ENCODE peak calls at places on chromosome 16, in five cellular contexts. Z is GM20000, G is natural killer cell, N is AG09309, J is tibial nerve. H is an unnamed sample.

GRCh38 chr16:87558682-87559081 is 43.6 kb upstream of the JPH3 start:
- DNase-seq in Z (no peak), J (no peak), G (no peak), N (no peak), H (no peak)

GRCh38 chr16:27718767-27719445 is 169.0 kb downstream of the KATNIP start:
- DNase-seq in Z (no peak), N (no peak), G (no peak), J (peak), H (no peak)

GRCh38 chr16:51937771-51938170 is 609.2 kb downstream of the TOX3 start:
- DNase-seq in N (no peak), G (no peak), J (no peak), Z (no peak), H (no peak)

GRCh38 chr16:17983114-17983513 is 353.4 kb downstream of the NPIPA8 start:
- DNase-seq in J (no peak), Z (no peak), G (no peak), N (no peak), H (no peak)

GRCh38 chr16:67805718-67806427 is 487 bp downstream of the RANBP10 start:
- DNase-seq in N (no peak), G (no peak), Z (no peak), J (no peak), H (no peak)

GRCh38 chr16:3730161-3731125 is 13.1 kb upstream of the TRAP1 start:
- DNase-seq in Z (no peak), G (no peak), J (no peak), N (no peak), H (no peak)

GRCh38 chr16:80725566-80726162 is 78.7 kb downstream of the CDYL2 start:
- DNase-seq in G (no peak), Z (no peak), J (no peak), N (no peak), H (no peak)

GRCh38 chr16:68992521-68992920 is 112.9 kb upstream of the HAS3 start:
- DNase-seq in G (no peak), J (no peak), Z (no peak), N (peak), H (no peak)

GRCh38 chr16:67238806-67239470 is 8.3 kb downstream of the FHOD1 start:
- DNase-seq in J (no peak), Z (no peak), N (no peak), G (no peak), H (no peak)

GRCh38 chr16:65249768-65250167 is 127.9 kb upstream of the CDH11 start:
- DNase-seq in Z (no peak), J (peak), G (no peak), N (no peak), H (no peak)

GRCh38 chr16:4728676-4729075 is 5.4 kb downstream of the ANKS3 start:
- DNase-seq in N (no peak), G (no peak), J (no peak), Z (no peak), H (no peak)

GRCh38 chr16:4611337-4612023 is 3.2 kb downstream of the UBALD1 start:
- DNase-seq in N (no peak), G (no peak), J (no peak), Z (no peak), H (no peak)

GRCh38 chr16:68786685-68787418 is 49.8 kb downstream of the CDH1 start:
- DNase-seq in G (no peak), J (no peak), Z (no peak), N (peak), H (no peak)

GRCh38 chr16:21072976-21073375 is 77.7 kb downstream of the DNAH3 start:
- DNase-seq in G (no peak), Z (no peak), N (no peak), J (no peak), H (no peak)

GRCh38 chr16:79715088-79715487 is 114.6 kb upstream of the MAF start:
- DNase-seq in Z (no peak), J (no peak), N (no peak), G (no peak), H (no peak)

GRCh38 chr16:89049484-89050118 is 44.1 kb upstream of the ACSF3 start:
- DNase-seq in G (no peak), J (no peak), Z (no peak), N (no peak), H (no peak)

GRCh38 chr16:58628845-58629680 is 563 bp downstream of the CNOT1 start:
- DNase-seq in N (no peak), G (peak), Z (no peak), J (peak), H (no peak)

GRCh38 chr16:20763461-20764232 is at the start of gene ACSM3:
- DNase-seq in G (peak), N (peak), Z (peak), J (no peak), H (peak)

GRCh38 chr16:30747331-30747730 is 894 bp upstream of the PHKG2 start:
- DNase-seq in N (peak), Z (no peak), G (no peak), J (no peak), H (no peak)

GRCh38 chr16:89730610-89731234 is 9.4 kb downstream of the ZNF276 start:
- DNase-seq in N (no peak), J (no peak), Z (no peak), G (no peak), H (no peak)

GRCh38 chr16:49441366-49441780 is 67.8 kb downstream of the C16orf78 start:
- DNase-seq in N (no peak), G (peak), J (no peak), Z (peak), H (no peak)

GRCh38 chr16:14649816-14650215 is 17.1 kb downstream of the BFAR start:
- DNase-seq in G (no peak), Z (no peak), N (no peak), J (no peak), H (no peak)

GRCh38 chr16:28930652-28931051 is 1.1 kb upstream of the CD19 start:
- DNase-seq in G (no peak), N (no peak), J (no peak), Z (no peak), H (no peak)

GRCh38 chr16:5059386-5060072 is 6.2 kb downstream of the C16orf89 start:
- DNase-seq in Z (no peak), N (no peak), G (no peak), J (no peak), H (no peak)

DNA sequence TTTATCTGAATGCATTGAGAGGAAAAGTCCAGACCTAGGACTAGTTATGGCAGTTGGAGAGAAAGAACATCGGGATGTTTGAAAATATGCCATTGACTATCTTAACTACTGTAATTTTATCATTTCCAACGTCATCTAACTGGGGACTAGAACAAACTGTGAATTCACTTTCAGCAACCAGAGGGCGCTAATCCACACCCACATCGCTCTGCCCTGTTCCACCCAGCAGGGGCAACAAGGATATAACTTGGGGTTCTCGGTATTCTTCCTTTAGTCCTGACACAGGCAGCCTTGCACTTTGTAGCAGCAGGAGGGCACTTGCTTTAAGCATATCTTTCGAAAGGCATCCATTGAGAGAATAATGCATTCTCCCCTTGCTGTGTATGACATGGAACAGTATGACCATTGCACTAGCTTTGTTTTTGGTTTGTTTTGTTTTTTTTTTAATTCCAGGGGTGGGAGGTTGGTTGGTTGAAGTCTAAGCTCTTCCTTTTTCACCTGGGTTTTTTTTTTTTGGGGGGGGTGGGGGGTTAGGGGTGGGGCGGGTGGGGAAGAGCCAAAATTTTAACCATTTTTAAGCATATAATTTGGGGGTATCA is 31.5 kb downstream of the SIAH1 start:
- DNase-seq in J (no peak), N (peak), G (peak), Z (peak), H (peak)
- TF ChIP-seq CTCF in J (peak), N (peak), G (peak), Z (peak), H (peak)

GRCh38 chr16:84340305-84341040 is 27.9 kb upstream of the ATP2C2 start:
- DNase-seq in Z (no peak), J (no peak), G (no peak), N (no peak), H (no peak)
- TF ChIP-seq CTCF in Z (no peak), J (no peak), G (no peak), N (no peak), H (no peak)

GRCh38 chr16:7919782-7920181 is 587.1 kb downstream of the RBFOX1 start:
- DNase-seq in J (no peak), Z (no peak), N (no peak), G (no peak), H (no peak)

GRCh38 chr16:7921360-7921759 is 588.7 kb downstream of the RBFOX1 start:
- DNase-seq in N (no peak), J (no peak), Z (no peak), G (no peak), H (no peak)
- TF ChIP-seq CTCF in N (no peak), J (no peak), Z (no peak), G (no peak), H (no peak)

GRCh38 chr16:25143898-25144297 is 32.4 kb downstream of the LCMT1 start:
- DNase-seq in G (no peak), Z (no peak), N (no peak), J (no peak), H (no peak)
- TF ChIP-seq CTCF in G (no peak), Z (no peak), N (peak), J (no peak), H (no peak)

GRCh38 chr16:10919003-10919351 is 23.3 kb downstream of the DEXI start:
- DNase-seq in G (no peak), Z (no peak), J (no peak), N (no peak), H (no peak)
- TF ChIP-seq CTCF in G (no peak), Z (no peak), J (no peak), N (no peak), H (no peak)

GRCh38 chr16:50884066-50884860 is 142.4 kb downstream of the CYLD start:
- DNase-seq in J (no peak), N (no peak), Z (peak), G (peak), H (no peak)
- TF ChIP-seq CTCF in J (no peak), N (no peak), Z (peak), G (peak), H (peak)

DNA sequence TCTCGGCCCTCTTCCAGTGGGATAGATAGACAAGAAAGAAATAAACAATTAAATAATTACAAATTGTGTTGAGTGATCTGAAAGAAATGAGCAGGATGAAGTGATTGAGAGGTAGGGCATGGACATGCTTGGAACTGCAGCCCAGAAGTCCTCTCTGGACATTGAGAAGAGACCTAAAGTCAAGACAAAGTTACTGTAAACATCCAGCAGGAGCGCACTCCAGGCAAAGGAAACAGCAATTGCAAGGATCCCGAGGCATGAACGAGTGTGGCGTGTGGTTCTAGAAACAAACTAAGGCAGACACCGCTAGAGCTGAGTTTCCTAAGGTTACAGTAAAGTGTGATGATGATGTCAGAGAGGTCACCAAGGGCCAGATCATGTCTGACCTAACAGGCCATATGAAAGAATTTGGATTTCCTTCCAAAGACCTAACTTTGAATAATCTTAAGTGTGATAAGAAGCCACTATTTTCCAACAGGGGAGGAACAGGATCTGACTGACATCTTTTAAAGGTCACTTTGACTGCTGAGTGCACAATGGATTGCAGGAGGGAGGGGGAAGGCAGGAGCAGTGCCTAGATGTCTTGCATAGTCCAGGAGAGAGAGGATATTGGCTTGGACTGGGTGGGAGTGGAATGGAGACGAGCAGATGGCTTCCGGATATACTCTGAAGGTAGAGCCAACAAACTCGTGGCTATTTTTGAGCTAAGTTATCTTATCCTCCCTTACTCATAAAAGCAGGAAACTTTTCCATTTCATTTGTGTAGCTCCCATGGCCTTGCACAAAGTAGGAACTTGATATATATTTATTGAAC is 19.0 kb downstream of the ABCC12 start:
- DNase-seq in Z (no peak), G (no peak), N (no peak), J (no peak), H (no peak)
- TF ChIP-seq CTCF in Z (no peak), G (no peak), N (no peak), J (no peak), H (no peak)